ENCODE peak calls at places on chromosomes 11 and 22, in six cellular contexts. W is fibroblast of mammary gland, S is heart right ventricle, P is AG09319, Q is WTC11, Y is IMR-90. C is an unnamed sample.

GRCh38 chr11:77165066-77165465 is 37.0 kb downstream of the MYO7A start:
- DNase-seq in P (no peak), Q (no peak), Y (no peak), W (no peak), S (no peak), C (no peak)

GRCh38 chr22:27612075-27612474 is 189.5 kb downstream of the MN1 start:
- DNase-seq in Q (no peak), P (no peak), Y (no peak), S (no peak), W (no peak), C (no peak)

GRCh38 chr11:2703487-2704141 is 3.8 kb upstream of the KCNQ1OT1 start:
- DNase-seq in P (no peak), Y (no peak), W (no peak), S (no peak), Q (no peak), C (peak)

GRCh38 chr22:27252282-27253049 is 549.1 kb downstream of the MN1 start:
- DNase-seq in P (peak), Y (peak), S (no peak), W (peak), Q (no peak), C (peak)

GRCh38 chr11:113675003-113675471 is 31.1 kb downstream of the TMPRSS5 start:
- DNase-seq in P (no peak), Y (peak), S (no peak), W (peak), Q (no peak), C (peak)

GRCh38 chr22:47165338-47165931 is 403.0 kb downstream of the TBC1D22A start:
- DNase-seq in W (no peak), Y (no peak), P (no peak), Q (peak), S (peak), C (no peak)

GRCh38 chr11:44711113-44711512 is 15.6 kb upstream of the TSPAN18 start:
- DNase-seq in Q (peak), W (no peak), S (no peak), Y (no peak), P (no peak), C (no peak)

GRCh38 chr11:11884774-11885481 is 43.2 kb downstream of the USP47 start:
- DNase-seq in Q (no peak), Y (no peak), S (no peak), W (no peak), P (no peak), C (no peak)

GRCh38 chr11:11243790-11244469 is 109.1 kb downstream of the CSNK2A3 start:
- DNase-seq in Q (peak), W (no peak), Y (no peak), S (peak), P (no peak), C (peak)

GRCh38 chr22:41862160-41862529 is 29.2 kb downstream of the SREBF2 start:
- DNase-seq in P (no peak), S (no peak), W (peak), Y (peak), Q (no peak), C (peak)

GRCh38 chr11:13897606-13898276 is 64.8 kb upstream of the SPON1 start:
- DNase-seq in P (no peak), W (no peak), S (no peak), Q (no peak), Y (no peak), C (no peak)

GRCh38 chr22:32745251-32745995 is 56.1 kb upstream of the TIMP3 start:
- DNase-seq in P (no peak), W (peak), S (peak), Y (peak), Q (peak), C (peak)

GRCh38 chr11:128324051-128324481 is 263.3 kb downstream of the ETS1 start:
- DNase-seq in W (no peak), S (no peak), Q (no peak), Y (no peak), P (no peak), C (no peak)

GRCh38 chr11:11789735-11790369 is 51.9 kb upstream of the USP47 start:
- DNase-seq in Q (no peak), Y (peak), P (no peak), W (peak), S (no peak), C (peak)

GRCh38 chr11:95776859-95777258 is 12.7 kb downstream of the FAM76B start:
- DNase-seq in P (no peak), Y (no peak), W (no peak), S (no peak), Q (no peak), C (no peak)

GRCh38 chr22:47837703-47838102 is 1075.3 kb downstream of the TBC1D22A start:
- DNase-seq in W (peak), S (no peak), P (no peak), Q (peak), Y (no peak), C (peak)

GRCh38 chr11:76164081-76164480 is 42.2 kb downstream of the WNT11 start:
- DNase-seq in P (no peak), Q (no peak), Y (no peak), S (no peak), W (no peak), C (no peak)

GRCh38 chr22:20422271-20422958 is 15.2 kb downstream of the SCARF2 start:
- DNase-seq in W (peak), Y (peak), S (no peak), Q (no peak), P (peak), C (no peak)

GRCh38 chr22:25100972-25101371 is 98.7 kb upstream of the CRYBB3 start:
- DNase-seq in W (no peak), P (no peak), S (no peak), Q (no peak), Y (no peak), C (peak)

GRCh38 chr11:128505449-128506058 is 81.8 kb downstream of the ETS1 start:
- DNase-seq in S (no peak), P (no peak), Y (no peak), W (no peak), Q (no peak), C (no peak)

GRCh38 chr11:3163241-3163981 is 1.7 kb downstream of the OSBPL5 start:
- DNase-seq in W (no peak), P (no peak), Y (no peak), S (peak), Q (peak), C (no peak)

GRCh38 chr11:11981840-11982239 is 26.6 kb downstream of the DKK3 start:
- DNase-seq in Q (no peak), S (no peak), Y (no peak), W (no peak), P (no peak), C (no peak)

GRCh38 chr11:83025267-83025704 is 46.4 kb downstream of the RAB30 start:
- DNase-seq in Y (no peak), S (no peak), W (no peak), Q (no peak), P (no peak), C (peak)

GRCh38 chr11:68298659-68299516 is 13.5 kb upstream of the LRP5 start:
- DNase-seq in W (no peak), S (no peak), Y (no peak), P (no peak), Q (no peak), C (no peak)

GRCh38 chr11:122153746-122154145 is 37.7 kb upstream of the BLID start:
- DNase-seq in Q (no peak), S (no peak), P (no peak), W (no peak), Y (no peak), C (no peak)

GRCh38 chr22:17569971-17570511 is 6.7 kb downstream of the SLC25A18 start:
- DNase-seq in Y (peak), S (no peak), W (peak), Q (no peak), P (no peak), C (peak)

GRCh38 chr11:124746621-124747243 is 5.3 kb downstream of the VSIG2 start:
- DNase-seq in Q (peak), Y (peak), S (peak), W (peak), P (peak), C (peak)
- TF ChIP-seq CTCF in Q (peak), Y (peak), S (peak), W (peak), P (peak), C (peak)

GRCh38 chr11:78414321-78415051 is 3.1 kb downstream of the GAB2 start:
- DNase-seq in P (no peak), Q (no peak), Y (peak), W (peak), S (no peak), C (peak)
- TF ChIP-seq CTCF in P (peak), Q (peak), Y (peak), W (peak), S (peak), C (peak)

GRCh38 chr11:119205574-119206511 is at the start of gene CBL:
- DNase-seq in P (peak), Q (peak), Y (peak), S (peak), W (peak), C (peak)
- TF ChIP-seq CTCF in P (peak), Q (peak), Y (peak), S (peak), W (peak), C (peak)

GRCh38 chr22:35411112-35411511 is 11.2 kb downstream of the MCM5 start:
- DNase-seq in S (no peak), P (no peak), Q (no peak), Y (no peak), W (no peak), C (no peak)
- TF ChIP-seq CTCF in S (peak), P (no peak), Q (no peak), Y (no peak), W (no peak), C (peak)

GRCh38 chr11:124642628-124643027 is 20.0 kb downstream of the TBRG1 start:
- DNase-seq in Q (no peak), P (no peak), Y (no peak), W (no peak), S (no peak), C (no peak)
- TF ChIP-seq CTCF in Q (no peak), P (no peak), Y (no peak), W (no peak), S (no peak), C (no peak)

GRCh38 chr11:74676596-74676995 is 54.6 kb downstream of the CHRDL2 start:
- DNase-seq in W (no peak), P (no peak), Y (no peak), S (no peak), Q (no peak), C (no peak)

GRCh38 chr11:74679513-74679865 is 51.7 kb downstream of the CHRDL2 start:
- DNase-seq in P (no peak), Q (no peak), S (no peak), Y (no peak), W (no peak), C (no peak)

GRCh38 chr11:74678591-74679512 is 52.4 kb downstream of the CHRDL2 start:
- DNase-seq in P (no peak), Y (peak), S (no peak), Q (no peak), W (peak), C (no peak)

GRCh38 chr11:74677131-74677530 is 54.1 kb downstream of the CHRDL2 start:
- DNase-seq in Q (no peak), S (no peak), P (no peak), W (peak), Y (no peak), C (no peak)

DNA sequence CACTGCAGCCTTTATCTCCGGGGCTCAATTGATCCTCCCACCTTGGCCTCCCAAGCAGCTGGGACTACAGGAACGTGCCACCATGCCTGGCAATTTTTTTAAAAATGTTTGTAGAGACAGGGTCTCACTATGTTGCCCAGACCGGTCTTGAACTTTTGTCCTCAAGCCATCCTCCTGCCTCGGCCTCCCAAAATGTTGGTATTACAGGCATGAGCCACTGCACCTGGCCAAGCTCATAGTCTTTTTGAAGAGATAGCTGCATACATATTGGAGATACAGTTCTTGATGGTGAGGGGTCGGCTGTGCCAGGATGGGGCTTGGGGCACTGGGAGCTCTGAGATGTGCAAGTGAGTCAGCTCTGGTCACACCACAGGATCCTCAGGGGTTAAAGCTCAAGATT is 53.2 kb downstream of the CHRDL2 start:
- DNase-seq in S (no peak), W (no peak), Q (no peak), P (no peak), Y (no peak), C (no peak)
- TF ChIP-seq CTCF in S (no peak), W (no peak), Q (no peak), P (no peak), Y (no peak), C (no peak)

DNA sequence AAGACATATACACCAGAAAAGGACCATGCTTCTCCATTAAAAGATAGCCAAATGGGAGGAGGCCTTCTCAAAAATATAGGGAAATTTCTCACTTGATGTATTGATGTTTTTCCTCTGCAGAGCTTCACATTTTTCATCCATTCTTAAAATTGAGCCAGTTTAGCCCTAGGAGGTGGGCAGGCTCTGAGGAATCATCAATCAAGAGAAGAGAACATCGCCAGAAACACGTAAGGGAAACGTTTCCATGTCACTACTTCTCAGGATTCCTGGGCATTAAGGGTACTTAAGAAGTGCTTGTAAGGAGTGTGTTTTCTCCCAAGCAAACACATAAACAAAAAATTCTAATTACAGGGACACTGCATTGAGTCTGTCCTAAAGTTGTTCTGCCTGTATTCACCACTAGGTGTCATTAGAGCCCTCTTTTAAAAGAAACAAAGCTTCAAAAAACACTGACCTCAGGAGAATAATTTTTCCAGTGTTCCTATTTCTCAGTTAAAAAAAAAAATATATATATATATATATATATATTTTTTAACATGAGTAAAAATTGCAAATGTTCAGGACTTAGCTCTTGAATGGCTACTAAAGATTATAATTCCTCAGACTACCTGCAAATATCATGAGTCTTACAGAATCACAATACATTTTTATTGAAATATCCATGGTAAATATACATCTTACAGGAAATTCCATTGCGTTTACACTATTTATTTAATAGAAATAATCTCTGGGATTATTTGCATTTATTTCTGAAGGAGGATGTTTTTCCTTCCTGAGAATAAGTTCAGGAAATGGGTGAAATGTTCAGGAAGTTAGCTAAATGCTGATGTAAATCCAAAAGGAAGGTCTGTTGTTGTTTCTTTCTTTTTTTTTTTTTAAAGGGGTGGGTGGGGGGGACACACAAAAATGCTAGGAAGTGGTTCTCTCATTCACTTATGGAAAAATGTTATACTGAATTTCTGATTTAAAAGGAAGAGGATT is 16.0 kb downstream of the FZD4 start:
- DNase-seq in Y (peak), W (peak), Q (no peak), P (no peak), S (no peak), C (peak)
- TF ChIP-seq CTCF in Y (peak), W (peak), Q (peak), P (peak), S (peak), C (peak)